ENCODE peak calls at places on chromosomes 11 and 22, in five cellular contexts. T, Y, Z, B and U are unnamed samples.

GRCh38 chr22:36341640-36342041 is 46.1 kb downstream of the MYH9 start:
- DNase-seq in T (no peak), Y (no peak), Z (no peak), B (peak), U (no peak)

GRCh38 chr11:9459573-9460321 is 1.1 kb upstream of the ZNF143 start:
- DNase-seq in T (peak), Y (peak), Z (no peak), B (no peak), U (peak)

GRCh38 chr22:45240137-45240809 is 421 bp downstream of the KIAA0930 start:
- DNase-seq in T (peak), Y (no peak), Z (no peak), B (no peak), U (peak)

GRCh38 chr11:86081465-86081864 is 12.6 kb upstream of the PICALM start:
- DNase-seq in T (no peak), Y (no peak), Z (no peak), B (no peak), U (no peak)

GRCh38 chr11:12248330-12248729 is 129.0 kb upstream of the PARVA start:
- DNase-seq in T (no peak), Y (peak), Z (peak), B (peak), U (peak)

GRCh38 chr11:61883947-61884346 is 7.4 kb downstream of the FADS3 start:
- DNase-seq in T (no peak), Y (no peak), Z (no peak), B (no peak), U (no peak)

GRCh38 chr22:50702261-50702671 is 29.6 kb downstream of the SHANK3 start:
- DNase-seq in T (no peak), Y (no peak), Z (no peak), B (peak), U (no peak)

GRCh38 chr22:23608583-23608982 is 23.5 kb downstream of the DRICH1 start:
- DNase-seq in T (peak), Y (no peak), Z (no peak), B (no peak), U (peak)

GRCh38 chr22:50574383-50574755 is 3.9 kb downstream of the CPT1B start:
- DNase-seq in T (no peak), Y (no peak), Z (no peak), B (no peak), U (no peak)

GRCh38 chr22:16601437-16602223 is 9.0 kb upstream of the CCT8L2 start:
- DNase-seq in T (no peak), Y (no peak), Z (no peak), B (no peak), U (no peak)

GRCh38 chr11:112513936-112514716 is 253.5 kb upstream of the PLET1 start:
- DNase-seq in T (peak), Y (no peak), Z (no peak), B (no peak), U (no peak)

GRCh38 chr22:49440931-49441330 is 386.7 kb downstream of the BRD1 start:
- DNase-seq in T (no peak), Y (no peak), Z (no peak), B (peak), U (no peak)

GRCh38 chr11:16607675-16608644 is 130.5 kb upstream of the C11orf58 start:
- DNase-seq in T (peak), Y (peak), Z (peak), B (peak), U (no peak)

GRCh38 chr22:42387631-42388030 is 44.6 kb downstream of the NFAM1 start:
- DNase-seq in T (no peak), Y (no peak), Z (no peak), B (no peak), U (no peak)

GRCh38 chr11:66864924-66865697 is 8.2 kb downstream of the LRFN4 start:
- DNase-seq in T (no peak), Y (no peak), Z (no peak), B (no peak), U (no peak)

GRCh38 chr11:65479184-65480145 is 19.4 kb upstream of the MALAT1 start:
- DNase-seq in T (peak), Y (no peak), Z (no peak), B (peak), U (peak)

GRCh38 chr11:2846056-2846455 is 39.5 kb downstream of the CDKN1C start:
- DNase-seq in T (no peak), Y (no peak), Z (no peak), B (no peak), U (peak)

GRCh38 chr22:31637938-31638618 is 23.9 kb downstream of the PISD start:
- DNase-seq in T (no peak), Y (peak), Z (no peak), B (no peak), U (no peak)

GRCh38 chr22:17966403-17966717 is 58.0 kb downstream of the MICAL3 start:
- DNase-seq in T (no peak), Y (no peak), Z (no peak), B (no peak), U (no peak)

GRCh38 chr22:26986051-26986881 is 328.9 kb downstream of the MIAT start:
- DNase-seq in T (peak), Y (no peak), Z (no peak), B (no peak), U (no peak)

GRCh38 chr11:67060111-67060522 is 3.5 kb downstream of the RHOD start:
- DNase-seq in T (no peak), Y (peak), Z (no peak), B (peak), U (peak)

GRCh38 chr22:42959472-42960145 is 55.3 kb downstream of the PACSIN2 start:
- DNase-seq in T (peak), Y (peak), Z (peak), B (peak), U (peak)

GRCh38 chr11:75591371-75591770 is 29.3 kb downstream of the SERPINH1 start:
- DNase-seq in T (no peak), Y (no peak), Z (no peak), B (no peak), U (no peak)

GRCh38 chr11:17760102-17761029 is 25.8 kb downstream of the KCNC1 start:
- DNase-seq in T (peak), Y (peak), Z (no peak), B (peak), U (peak)

GRCh38 chr11:67674442-67674871 is at the start of gene ALDH3B2:
- DNase-seq in T (no peak), Y (peak), Z (no peak), B (no peak), U (no peak)

GRCh38 chr11:66996609-66997273 is 21.6 kb downstream of the C11orf86 start:
- DNase-seq in T (no peak), Y (no peak), Z (peak), B (no peak), U (peak)

GRCh38 chr11:122754553-122755322 is 83.6 kb upstream of the CRTAM start:
- DNase-seq in T (peak), Y (no peak), Z (no peak), B (no peak), U (peak)

GRCh38 chr11:91081440-91082088 is 858.7 kb upstream of the CHORDC1 start:
- DNase-seq in T (peak), Y (peak), Z (peak), B (no peak), U (peak)

GRCh38 chr22:49329636-49330035 is 498.0 kb downstream of the BRD1 start:
- DNase-seq in T (no peak), Y (no peak), Z (peak), B (peak), U (no peak)

GRCh38 chr11:60859616-60860250 is 4.0 kb upstream of the PTGDR2 start:
- DNase-seq in T (no peak), Y (no peak), Z (no peak), B (no peak), U (no peak)

GRCh38 chr11:121476379-121477032 is 23.7 kb upstream of the SORL1-AS1 start:
- DNase-seq in T (no peak), Y (peak), Z (no peak), B (no peak), U (no peak)

DNA sequence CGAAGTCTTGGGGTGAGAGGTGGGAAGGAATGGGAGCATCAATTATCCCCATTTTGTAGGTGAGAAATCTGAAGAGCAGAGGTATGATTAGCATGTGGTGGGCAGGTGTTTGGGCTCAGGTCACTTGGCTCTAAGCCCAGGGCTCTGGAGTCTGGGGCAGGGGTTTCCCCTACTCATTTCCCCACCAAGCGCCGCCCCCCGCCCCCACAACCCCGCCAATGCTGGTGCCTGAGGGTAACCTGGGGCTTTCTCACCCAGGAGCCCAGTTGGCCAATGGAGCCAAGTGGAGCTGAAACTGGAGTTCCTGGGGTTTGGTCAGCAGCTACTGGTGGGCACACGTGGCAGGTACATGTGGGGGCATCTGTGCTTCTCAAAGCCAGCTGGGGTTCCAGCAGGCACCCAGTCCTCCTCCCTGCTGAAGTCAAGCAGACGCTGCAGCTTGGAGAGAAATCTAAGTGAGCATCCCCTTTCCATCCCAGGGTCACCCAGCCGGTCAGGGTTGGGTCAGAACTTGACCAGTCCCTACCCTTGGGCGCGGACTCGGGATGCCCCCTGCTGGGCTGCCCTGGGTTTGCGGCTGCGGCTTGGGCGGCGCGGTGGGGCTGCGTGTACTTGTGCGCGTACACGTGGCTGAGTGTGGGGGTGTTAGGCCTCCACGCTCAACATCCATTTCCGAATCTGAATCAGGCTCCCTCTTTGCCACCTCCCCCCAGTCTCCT is 1.6 kb upstream of the CHRM1 start:
- DNase-seq in T (peak), Y (no peak), Z (no peak), B (no peak), U (no peak)
- TF ChIP-seq CTCF in T (peak), Y (peak), Z (no peak), B (peak), U (peak)

GRCh38 chr11:414333-414857 is 404 bp downstream of the SIGIRR start:
- DNase-seq in T (no peak), Y (no peak), Z (no peak), B (no peak), U (no peak)
- H3K4me3 ChIP-seq in T (no peak), Y (no peak), Z (peak), B (peak), U (no peak)

GRCh38 chr11:126874276-126874675 is 126.3 kb downstream of the KIRREL3 start:
- DNase-seq in T (no peak), Y (no peak), Z (no peak), B (no peak), U (no peak)

GRCh38 chr11:126871792-126872191 is 128.8 kb downstream of the KIRREL3 start:
- DNase-seq in T (no peak), Y (no peak), Z (no peak), B (no peak), U (no peak)

GRCh38 chr11:126878892-126879291 is 121.7 kb downstream of the KIRREL3 start:
- DNase-seq in T (no peak), Y (no peak), Z (no peak), B (no peak), U (no peak)

GRCh38 chr11:126879516-126879915 is 121.1 kb downstream of the KIRREL3 start:
- DNase-seq in T (no peak), Y (no peak), Z (no peak), B (no peak), U (no peak)

DNA sequence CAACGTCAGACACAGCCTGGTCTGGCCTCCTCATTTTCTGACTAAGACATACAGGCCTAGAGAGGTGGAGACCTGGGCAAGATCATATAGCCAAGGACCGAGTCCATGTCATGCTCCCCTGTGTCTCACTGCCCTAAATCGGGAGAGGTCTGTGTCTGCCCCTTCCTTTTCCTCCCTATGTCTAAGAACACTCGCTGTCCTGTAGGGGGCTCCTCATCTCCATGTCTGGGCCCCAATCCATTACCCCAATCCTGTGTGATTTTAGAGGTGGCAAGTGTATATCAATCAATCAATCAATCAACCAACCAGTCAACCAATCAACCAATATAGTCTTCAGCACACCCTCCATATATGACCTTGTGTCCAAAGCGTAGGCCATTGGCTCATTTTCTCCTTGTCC is 125.7 kb downstream of the KIRREL3 start:
- DNase-seq in T (peak), Y (no peak), Z (no peak), B (no peak), U (no peak)
- TF ChIP-seq CTCF in T (peak), Y (no peak), Z (no peak), B (no peak), U (no peak)

GRCh38 chr11:45665933-45666647 is 668 bp upstream of the CHST1 start:
- DNase-seq in T (peak), Y (peak), Z (peak), B (peak), U (no peak)

GRCh38 chr11:45664376-45665205 is 831 bp downstream of the CHST1 start:
- DNase-seq in T (peak), Y (no peak), Z (no peak), B (peak), U (no peak)

GRCh38 chr11:45666648-45667642 is 1.5 kb upstream of the CHST1 start:
- DNase-seq in T (no peak), Y (no peak), Z (no peak), B (no peak), U (no peak)

GRCh38 chr11:45663486-45664375 is 1.7 kb downstream of the CHST1 start:
- DNase-seq in T (no peak), Y (peak), Z (no peak), B (peak), U (no peak)

DNA sequence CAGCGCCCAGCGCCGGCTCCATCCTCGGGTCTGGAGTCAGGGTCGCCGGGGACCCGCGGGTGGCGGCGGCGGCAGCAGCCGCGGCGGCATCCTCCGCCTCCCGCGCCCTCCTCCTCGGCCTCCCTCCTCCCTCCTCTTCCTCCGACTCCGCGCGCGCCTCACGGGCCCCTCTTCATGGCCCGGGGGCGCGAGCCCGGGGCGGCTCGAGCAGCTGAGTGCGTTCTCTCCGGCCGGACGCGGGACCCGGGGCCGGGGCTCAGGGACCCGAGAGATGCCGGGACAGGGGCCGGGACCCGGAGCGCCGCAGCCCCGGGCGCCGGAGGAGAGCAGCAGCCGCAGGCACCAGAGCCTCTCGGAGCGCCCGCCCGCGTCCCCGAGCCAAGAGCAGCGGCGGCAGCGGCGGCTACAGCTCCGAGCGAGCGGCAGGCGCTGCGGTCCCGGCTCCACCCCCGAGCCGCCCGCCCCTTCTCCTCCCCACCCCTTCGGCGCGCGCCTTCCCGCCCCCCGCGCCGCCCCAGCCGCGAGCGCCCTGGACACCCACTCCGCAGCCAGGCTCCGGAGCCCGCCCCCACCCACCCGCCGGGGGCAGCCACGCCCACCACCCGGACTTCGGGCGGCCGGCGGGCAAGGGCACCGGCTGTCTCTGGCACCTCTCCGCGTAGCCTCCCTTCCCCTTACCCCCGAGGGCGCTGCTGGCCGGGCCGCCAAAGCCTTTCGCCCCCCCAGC is at the start of gene CHST1:
- DNase-seq in T (peak), Y (no peak), Z (no peak), B (peak), U (peak)
- H3K4me3 ChIP-seq in T (peak), Y (peak), Z (peak), B (peak), U (peak)

GRCh38 chr11:35304393-35304790 is 115.0 kb downstream of the SLC1A2 start:
- DNase-seq in T (no peak), Y (peak), Z (no peak), B (peak), U (peak)

GRCh38 chr11:35307221-35307621 is 112.1 kb downstream of the SLC1A2 start:
- DNase-seq in T (no peak), Y (no peak), Z (no peak), B (no peak), U (no peak)

GRCh38 chr11:35304900-35305299 is 114.5 kb downstream of the SLC1A2 start:
- DNase-seq in T (no peak), Y (no peak), Z (no peak), B (no peak), U (no peak)

GRCh38 chr11:35303596-35304392 is 115.6 kb downstream of the SLC1A2 start:
- DNase-seq in T (no peak), Y (peak), Z (peak), B (peak), U (peak)

DNA sequence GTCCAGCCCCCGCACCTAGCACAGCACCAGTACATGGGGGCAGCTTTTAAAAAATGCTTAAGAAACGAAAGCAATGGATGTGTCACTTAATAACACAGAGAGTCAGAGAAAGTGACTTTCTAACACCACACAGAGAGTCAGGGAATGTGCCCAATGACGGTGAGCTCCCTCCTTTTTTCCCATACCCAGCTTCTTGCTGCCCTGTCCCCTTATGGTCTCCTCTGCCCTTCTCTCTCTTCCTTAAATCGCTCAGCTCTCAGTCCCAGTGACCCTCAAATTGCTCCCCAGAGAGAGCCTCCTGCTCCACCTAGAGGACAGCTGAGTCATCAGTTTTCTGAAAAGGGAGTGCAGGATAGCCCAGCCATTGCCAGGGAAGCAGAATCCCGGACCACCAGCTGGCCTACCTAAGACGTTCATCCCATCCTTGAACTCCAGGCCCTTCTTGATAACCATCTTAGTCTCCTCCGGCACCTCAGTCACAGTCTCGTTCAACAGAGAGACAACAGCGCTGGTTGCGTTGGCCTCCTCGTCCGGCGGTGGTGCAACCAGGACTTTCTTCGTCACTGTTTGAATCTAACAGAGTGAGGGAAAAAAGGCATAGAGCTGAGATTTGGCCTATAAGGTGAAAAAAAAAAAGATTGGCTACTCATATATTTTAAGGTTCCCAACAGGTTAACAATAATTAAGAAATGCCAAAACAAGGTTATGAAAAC is 113.5 kb downstream of the SLC1A2 start:
- DNase-seq in T (peak), Y (peak), Z (no peak), B (no peak), U (peak)
- TF ChIP-seq CTCF in T (peak), Y (peak), Z (no peak), B (peak), U (peak)

GRCh38 chr11:96486890-96487633 is 97.2 kb downstream of the JRKL start:
- DNase-seq in T (no peak), Y (peak), Z (no peak), B (no peak), U (peak)
- H3K4me3 ChIP-seq in T (no peak), Y (peak), Z (no peak), B (no peak), U (no peak)

GRCh38 chr22:38435010-38435409 is 20.0 kb downstream of the KCNJ4 start:
- DNase-seq in T (no peak), Y (no peak), Z (no peak), B (no peak), U (no peak)
- TF ChIP-seq CTCF in T (peak), Y (no peak), Z (no peak), B (no peak), U (peak)

GRCh38 chr22:20211409-20211996 is 56.6 kb downstream of the RTN4R start:
- DNase-seq in T (no peak), Y (no peak), Z (no peak), B (no peak), U (no peak)
- H3K4me3 ChIP-seq in T (peak), Y (peak), Z (no peak), B (peak), U (no peak)